ENCODE peak calls at places on chromosomes 1 and 21, in five cellular contexts. E is hepatic stellate cell, W is SK-N-MC, F is NCI-H1092, H is EH. V is an unnamed sample.

GRCh38 chr1:93588206-93588605 is 93.4 kb downstream of the BCAR3 start:
- DNase-seq in E (no peak), W (no peak), F (no peak), H (peak), V (no peak)

GRCh38 chr21:41112740-41113692 is 54.9 kb upstream of the BACE2 start:
- DNase-seq in E (no peak), W (peak), F (no peak), H (peak), V (no peak)

GRCh38 chr21:45436371-45437040 is 31.5 kb downstream of the COL18A1 start:
- DNase-seq in E (no peak), W (no peak), F (no peak), H (no peak), V (no peak)

GRCh38 chr1:169891539-169891885 is 2.2 kb downstream of the SCYL3 start:
- DNase-seq in E (no peak), W (no peak), F (no peak), H (no peak), V (no peak)

GRCh38 chr1:175192630-175193338 is at the start of gene KIAA0040:
- DNase-seq in E (peak), W (no peak), F (no peak), H (peak), V (peak)

GRCh38 chr1:233569636-233570035 is 44.3 kb upstream of the KCNK1 start:
- DNase-seq in E (no peak), W (peak), F (no peak), H (peak), V (no peak)

GRCh38 chr1:38474738-38475623 is 384.6 kb downstream of the RRAGC start:
- DNase-seq in E (no peak), W (no peak), F (no peak), H (no peak), V (no peak)

GRCh38 chr1:154186177-154186576 is 5.7 kb downstream of the TPM3 start:
- DNase-seq in E (peak), W (no peak), F (peak), H (peak), V (peak)

GRCh38 chr1:232226197-232226681 is 403.7 kb downstream of the SIPA1L2 start:
- DNase-seq in E (peak), W (peak), F (peak), H (peak), V (no peak)

GRCh38 chr1:109793089-109793485 is 29.4 kb upstream of the EPS8L3 start:
- DNase-seq in E (no peak), W (no peak), F (no peak), H (no peak), V (peak)

GRCh38 chr1:23643668-23644554 is 47.7 kb upstream of the RPL11 start:
- DNase-seq in E (no peak), W (no peak), F (peak), H (no peak), V (no peak)

GRCh38 chr21:31395268-31395667 is 51.2 kb upstream of the TIAM1 start:
- DNase-seq in E (no peak), W (no peak), F (no peak), H (no peak), V (no peak)

GRCh38 chr1:41492341-41492848 is 7.9 kb upstream of the EDN2 start:
- DNase-seq in E (no peak), W (no peak), F (no peak), H (no peak), V (no peak)

GRCh38 chr1:160083968-160084770 is 2.8 kb downstream of the KCNJ9 start:
- DNase-seq in E (no peak), W (no peak), F (peak), H (no peak), V (peak)

GRCh38 chr1:201268604-201269151 is 14.6 kb upstream of the PKP1 start:
- DNase-seq in E (peak), W (no peak), F (no peak), H (peak), V (no peak)

GRCh38 chr1:205338011-205338410 is 16.5 kb upstream of the NUAK2 start:
- DNase-seq in E (no peak), W (no peak), F (no peak), H (no peak), V (no peak)

GRCh38 chr1:26558649-26559048 is 29.1 kb downstream of the RPS6KA1 start:
- DNase-seq in E (no peak), W (no peak), F (no peak), H (no peak), V (no peak)

GRCh38 chr1:205532996-205533728 is 28.7 kb downstream of the CDK18 start:
- DNase-seq in E (no peak), W (no peak), F (no peak), H (no peak), V (peak)

GRCh38 chr1:207948536-207949250 is 37.8 kb upstream of the CD34 start:
- DNase-seq in E (no peak), W (no peak), F (no peak), H (peak), V (no peak)

GRCh38 chr1:8420318-8420717 is 102.4 kb downstream of the SLC45A1 start:
- DNase-seq in E (no peak), W (no peak), F (no peak), H (no peak), V (no peak)

GRCh38 chr1:51156752-51157151 is 54.7 kb downstream of the C1orf185 start:
- DNase-seq in E (no peak), W (no peak), F (no peak), H (no peak), V (no peak)

GRCh38 chr21:35390013-35390776 is 341.1 kb upstream of the RUNX1 start:
- DNase-seq in E (peak), W (no peak), F (peak), H (peak), V (no peak)

GRCh38 chr1:1609822-1610485 is 5.3 kb upstream of the MIB2 start:
- DNase-seq in E (no peak), W (no peak), F (no peak), H (no peak), V (peak)

GRCh38 chr1:182674346-182675246 is 9.8 kb downstream of the RGS8 start:
- DNase-seq in E (peak), W (no peak), F (no peak), H (peak), V (no peak)

GRCh38 chr1:99877568-99877967 is 27.4 kb downstream of the AGL start:
- DNase-seq in E (no peak), W (no peak), F (no peak), H (no peak), V (no peak)

GRCh38 chr1:152398812-152399698 is 15.0 kb downstream of the CRNN start:
- DNase-seq in E (peak), W (no peak), F (no peak), H (peak), V (no peak)

GRCh38 chr1:172278478-172278877 is 142.0 kb upstream of the C1orf105 start:
- DNase-seq in E (no peak), W (no peak), F (no peak), H (peak), V (no peak)

GRCh38 chr1:163227126-163227525 is 24.4 kb upstream of the RGS5 start:
- DNase-seq in E (no peak), W (no peak), F (no peak), H (no peak), V (no peak)

GRCh38 chr1:28104866-28105467 is 16.6 kb upstream of the EYA3 start:
- DNase-seq in E (peak), W (no peak), F (no peak), H (peak), V (peak)

GRCh38 chr21:36513430-36513829 is 33.5 kb upstream of the CLDN14 start:
- DNase-seq in E (no peak), W (no peak), F (no peak), H (no peak), V (no peak)

GRCh38 chr1:39995973-39996393 is 41.0 kb downstream of the MFSD2A start:
- DNase-seq in E (no peak), W (no peak), F (no peak), H (no peak), V (no peak)

GRCh38 chr1:236746785-236747184 is 48.3 kb upstream of the MTR start:
- DNase-seq in E (no peak), W (no peak), F (no peak), H (no peak), V (no peak)

GRCh38 chr1:41394918-41395598 is 33.8 kb downstream of the FOXO6 start:
- DNase-seq in E (no peak), W (no peak), F (no peak), H (no peak), V (no peak)

GRCh38 chr21:33642896-33643657 is 776 bp downstream of the ITSN1 start:
- DNase-seq in E (peak), W (no peak), F (no peak), H (peak), V (peak)